ENCODE peak calls at places on chromosomes 3 and 15, in six cellular contexts. Q is amniotic stem cell; F is CD8-positive, alpha-beta memory T cell; E is pancreas; U is mesenteric fat pad; H is NCI-H526. I is an unnamed sample.

GRCh38 chr3:56424885-56425284 is 43.4 kb downstream of the ERC2 start:
- DNase-seq in F (no peak), U (no peak), E (no peak), Q (no peak), H (no peak), I (no peak)

GRCh38 chr3:136578290-136578689 is 173.9 kb downstream of the STAG1 start:
- DNase-seq in F (no peak), E (no peak), U (no peak), Q (no peak), H (no peak), I (no peak)

GRCh38 chr15:72998681-72999466 is 53.4 kb upstream of the NEO1 start:
- DNase-seq in Q (no peak), H (no peak), U (no peak), E (no peak), F (no peak), I (no peak)

GRCh38 chr3:102525624-102526023 is 90.8 kb downstream of the ZPLD1 start:
- DNase-seq in H (no peak), E (no peak), U (no peak), F (no peak), Q (no peak), I (no peak)

GRCh38 chr15:81492303-81492702 is 118.3 kb upstream of the TMC3 start:
- DNase-seq in H (no peak), F (no peak), E (no peak), U (no peak), Q (no peak), I (no peak)

GRCh38 chr15:100972975-100973350 is 53.8 kb downstream of the LRRK1 start:
- DNase-seq in Q (no peak), F (no peak), E (no peak), H (no peak), U (no peak), I (no peak)

GRCh38 chr15:44427756-44428724 is 611 bp downstream of the CTDSPL2 start:
- DNase-seq in E (no peak), Q (no peak), F (no peak), H (peak; percentile 90), U (no peak), I (peak; percentile 24)

GRCh38 chr3:59052803-59053411 is 3.1 kb upstream of the CFAP20DC start:
- DNase-seq in Q (no peak), U (no peak), E (no peak), H (peak; percentile 38), F (no peak), I (peak; percentile 26)

GRCh38 chr3:150823277-150823676 is 60.3 kb upstream of the SIAH2 start:
- DNase-seq in H (no peak), F (no peak), U (no peak), E (no peak), Q (no peak), I (no peak)

GRCh38 chr15:73240864-73241499 is 127.8 kb downstream of the HCN4 start:
- DNase-seq in E (peak; percentile 58), H (peak; percentile 68), F (peak; percentile 45), U (no peak), Q (peak; percentile 10), I (peak; percentile 74)

GRCh38 chr15:51093865-51094605 is 671 bp downstream of the TNFAIP8L3 start:
- DNase-seq in H (peak; percentile 64), Q (no peak), F (no peak), U (no peak), E (peak; percentile 25), I (peak; percentile 18)

GRCh38 chr3:180802837-180803236 is 109.6 kb upstream of the FXR1 start:
- DNase-seq in H (peak; percentile 25), Q (no peak), U (no peak), E (no peak), F (no peak), I (peak; percentile 39)

GRCh38 chr3:136910697-136911096 is 47.1 kb upstream of the IL20RB start:
- DNase-seq in Q (no peak), U (no peak), E (no peak), F (no peak), H (peak; percentile 11), I (no peak)

GRCh38 chr3:128001576-128001975 is 50.7 kb upstream of the SEC61A1 start:
- DNase-seq in H (no peak), Q (no peak), F (no peak), E (no peak), U (no peak), I (no peak)

GRCh38 chr3:62918752-62919151 is 43.5 kb upstream of the CADPS start:
- DNase-seq in E (no peak), H (no peak), Q (no peak), F (no peak), U (no peak), I (no peak)

GRCh38 chr15:80739919-80740318 is 39.3 kb upstream of the CEMIP start:
- DNase-seq in E (no peak), F (no peak), Q (no peak), H (no peak), U (no peak), I (no peak)

GRCh38 chr15:75776075-75776443 is 63.4 kb upstream of the CSPG4 start:
- DNase-seq in E (no peak), F (no peak), H (no peak), Q (no peak), U (peak; percentile 12), I (no peak)

GRCh38 chr3:100586832-100587231 is 22.6 kb upstream of the ADGRG7 start:
- DNase-seq in U (no peak), E (no peak), H (no peak), Q (no peak), F (no peak), I (no peak)

GRCh38 chr3:94303897-94304296 is 241.0 kb downstream of the NSUN3 start:
- DNase-seq in E (no peak), U (no peak), Q (no peak), H (peak; percentile 1), F (no peak), I (no peak)

I was measured in A673.